ENCODE peak calls at places on chromosomes 4 and X, in four cellular contexts. U is dorsolateral prefrontal cortex, J is endothelial cell, R is HFF-Myc. X is an unnamed sample.

GRCh38 chr4:9859774-9860173 is 78.3 kb downstream of the DRD5 start:
- DNase-seq in U (no peak), J (no peak), R (no peak), X (no peak)

GRCh38 chr4:90198086-90198847 is 71.1 kb downstream of the CCSER1 start:
- DNase-seq in U (no peak), J (no peak), R (no peak), X (no peak)

GRCh38 chr4:71130827-71131603 is 137.6 kb downstream of the DCK start:
- DNase-seq in U (no peak), J (no peak), R (peak; percentile 15), X (no peak)

GRCh38 chr4:150342945-150343344 is 239.0 kb upstream of the MAB21L2 start:
- DNase-seq in U (no peak), J (no peak), R (no peak), X (no peak)

GRCh38 chr4:52312722-52313121 is 261.6 kb downstream of the SPATA18 start:
- DNase-seq in U (no peak), J (no peak), R (no peak), X (no peak)

GRCh38 chrX:69150294-69150960 is 14.8 kb downstream of the PJA1 start:
- DNase-seq in U (no peak), J (no peak), R (no peak), X (no peak)

GRCh38 chr4:139493176-139493575 is 39.3 kb downstream of the RAB33B start:
- DNase-seq in U (no peak), J (no peak), R (no peak), X (no peak)

GRCh38 chrX:46144566-46144965 is 400.7 kb downstream of the ZNF674 start:
- DNase-seq in U (no peak), J (no peak), R (no peak), X (no peak)

GRCh38 chr4:184644553-184645307 is 4.5 kb downstream of the CASP3 start:
- DNase-seq in U (no peak), J (no peak), R (no peak), X (no peak)

GRCh38 chrX:52574416-52575275 is 57.8 kb upstream of the XAGE1B start:
- DNase-seq in U (no peak), J (peak; percentile 27), R (peak; percentile 4), X (no peak)

GRCh38 chr4:96186593-96186992 is 346.7 kb downstream of the PDHA2 start:
- DNase-seq in U (no peak), J (no peak), R (no peak), X (no peak)

GRCh38 chr4:81260443-81261102 is 45.6 kb upstream of the PRKG2 start:
- DNase-seq in U (no peak), J (peak; percentile 10), R (no peak), X (no peak)

GRCh38 chr4:89489338-89489771 is 181.8 kb upstream of the GPRIN3 start:
- DNase-seq in U (no peak), J (peak; percentile 9), R (no peak), X (no peak)

GRCh38 chr4:76697129-76697803 is 200.7 kb downstream of the SOWAHB start:
- DNase-seq in U (no peak), J (no peak), R (no peak), X (no peak)

GRCh38 chrX:47854474-47854873 is 17.8 kb downstream of the ZNF81 start:
- DNase-seq in U (peak; percentile 29), J (peak; percentile 10), R (no peak), X (no peak)

GRCh38 chr4:33357121-33357520 is 2637.0 kb downstream of the PCDH7 start:
- DNase-seq in U (no peak), J (no peak), R (peak; percentile 5), X (no peak)

GRCh38 chr4:143335979-143336827 is 473 bp upstream of the GAB1 start:
- DNase-seq in U (peak; percentile 86), J (peak; percentile 81), R (peak; percentile 81), X (peak; percentile 97)

GRCh38 chr4:101142259-101142658 is 205.1 kb downstream of the PPP3CA start:
- DNase-seq in U (no peak), J (no peak), R (no peak), X (no peak)

GRCh38 chr4:140012688-140013087 is 141.3 kb downstream of the MAML3 start:
- DNase-seq in U (no peak), J (peak; percentile 56), R (peak; percentile 79), X (no peak)

GRCh38 chrX:86349115-86349514 is 200.9 kb downstream of the DACH2 start:
- DNase-seq in U (no peak), J (no peak), R (no peak), X (peak; percentile 51)

GRCh38 chrX:1213971-1214370 is 1.5 kb upstream of the CRLF2 start:
- DNase-seq in U (no peak), J (no peak), R (no peak), X (peak; percentile 29)

GRCh38 chrX:100931218-100931924 is 2.7 kb upstream of the XKRX start:
- DNase-seq in U (no peak), J (no peak), R (no peak), X (no peak)

GRCh38 chr4:185171373-185172071 is 28.5 kb downstream of the SLC25A4 start:
- DNase-seq in U (no peak), J (no peak), R (no peak), X (no peak)

GRCh38 chr4:69787879-69788278 is 27.5 kb upstream of the SULT1B1 start:
- DNase-seq in U (no peak), J (no peak), R (no peak), X (no peak)

GRCh38 chr4:146742416-146742815 is 103.7 kb downstream of the POU4F2 start:
- DNase-seq in U (no peak), J (no peak), R (no peak), X (no peak)

GRCh38 chr4:72006576-72006975 is 25.2 kb upstream of the NPFFR2 start:
- DNase-seq in U (no peak), J (no peak), R (no peak), X (no peak)

GRCh38 chrX:68697465-68698125 is 50.1 kb downstream of the STARD8 start:
- DNase-seq in U (no peak), J (peak; percentile 37), R (no peak), X (no peak)

GRCh38 chr4:138576684-138577083 is 334.5 kb upstream of the SLC7A11 start:
- DNase-seq in U (no peak), J (peak; percentile 10), R (peak; percentile 42), X (no peak)

GRCh38 chrX:36898301-36898700 is 109.9 kb upstream of the FAM47C start:
- DNase-seq in U (no peak), J (no peak), R (no peak), X (no peak)

GRCh38 chr4:47531241-47531953 is 46.3 kb downstream of the ATP10D start:
- DNase-seq in U (no peak), J (no peak), R (peak; percentile 27), X (no peak)

GRCh38 chr4:100049872-100050271 is 99.8 kb upstream of the H2AZ1 start:
- DNase-seq in U (no peak), J (no peak), R (no peak), X (no peak)

GRCh38 chr4:150849016-150849415 is 166.1 kb downstream of the LRBA start:
- DNase-seq in U (no peak), J (no peak), R (no peak), X (no peak)

GRCh38 chr4:156972370-156972980 is 876 bp upstream of the PDGFC start:
- DNase-seq in U (no peak), J (no peak), R (no peak), X (no peak)

GRCh38 chr4:11428161-11428700 is 463 bp downstream of the HS3ST1 start:
- DNase-seq in U (no peak), J (peak; percentile 16), R (no peak), X (no peak)

GRCh38 chr4:93828830-93829530 is 427 bp downstream of the ATOH1 start:
- DNase-seq in U (no peak), J (peak; percentile 22), R (no peak), X (peak; percentile 86)

GRCh38 chrX:10133980-10134676 is 22.6 kb upstream of the CLCN4 start:
- DNase-seq in U (no peak), J (no peak), R (no peak), X (no peak)
- TF ChIP-seq CTCF in U (no peak), J (no peak), R (no peak), X (no peak)

GRCh38 chr4:55346851-55347255 is 811 bp downstream of the SRD5A3 start:
- DNase-seq in U (no peak), J (no peak), R (no peak), X (no peak)
- TF ChIP-seq CTCF in U (no peak), J (no peak), R (no peak), X (no peak)

DNA sequence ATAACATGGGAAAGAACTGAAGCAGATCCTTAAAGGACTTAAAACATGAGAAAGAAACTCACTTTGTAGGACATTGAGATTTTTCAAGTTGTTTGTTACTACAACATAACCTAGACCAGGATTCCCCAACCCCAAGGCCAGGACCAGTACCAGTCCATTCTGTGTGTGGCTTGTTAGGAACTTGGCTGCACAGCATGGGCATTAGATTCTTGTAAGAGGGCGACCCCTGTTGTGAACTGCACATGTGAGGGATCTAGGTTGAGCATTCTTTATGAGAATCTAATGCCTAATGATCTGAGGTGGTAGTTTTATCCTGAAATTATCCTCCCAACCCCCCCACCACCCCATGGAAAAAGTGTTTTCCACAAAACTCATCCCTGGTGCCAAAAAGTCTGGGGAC is 566.1 kb downstream of the KCTD8 start:
- DNase-seq in U (no peak), J (no peak), R (no peak), X (no peak)
- TF ChIP-seq CTCF in U (no peak), J (no peak), R (no peak), X (no peak)

DNA sequence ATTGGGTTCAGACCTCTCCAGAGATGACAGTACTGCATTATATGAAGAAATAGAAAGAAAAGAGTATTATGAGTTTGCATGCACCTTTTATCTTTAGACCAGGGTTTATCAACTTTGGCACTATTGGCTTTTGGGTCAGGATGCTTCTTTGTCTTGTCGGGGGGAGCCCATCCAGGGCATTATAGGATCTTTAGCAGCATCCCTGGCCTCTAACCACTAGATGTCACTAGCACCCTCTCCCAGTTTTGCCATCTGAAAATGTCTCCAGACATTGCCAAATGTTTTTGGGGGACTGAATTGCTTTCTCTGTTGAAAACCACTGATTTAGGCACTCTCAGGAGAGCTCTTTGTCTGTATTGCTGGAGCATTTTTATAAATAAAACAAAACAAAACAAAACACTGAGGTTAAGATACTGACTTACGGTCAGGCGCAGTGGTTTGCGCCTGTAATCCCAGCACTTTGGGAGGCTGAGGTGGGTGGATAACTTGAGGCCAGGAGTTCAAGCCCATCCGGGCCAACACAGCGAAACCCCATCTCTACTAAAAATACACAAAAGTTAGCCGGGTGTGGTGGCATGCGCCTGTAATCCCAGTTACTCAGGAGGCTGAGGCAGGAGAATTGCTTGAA is 23.6 kb downstream of the CA5B start:
- DNase-seq in U (no peak), J (peak; percentile 29), R (no peak), X (no peak)
- TF ChIP-seq CTCF in U (peak; percentile 64), J (no peak), R (peak; percentile 69), X (peak; percentile 91)

DNA sequence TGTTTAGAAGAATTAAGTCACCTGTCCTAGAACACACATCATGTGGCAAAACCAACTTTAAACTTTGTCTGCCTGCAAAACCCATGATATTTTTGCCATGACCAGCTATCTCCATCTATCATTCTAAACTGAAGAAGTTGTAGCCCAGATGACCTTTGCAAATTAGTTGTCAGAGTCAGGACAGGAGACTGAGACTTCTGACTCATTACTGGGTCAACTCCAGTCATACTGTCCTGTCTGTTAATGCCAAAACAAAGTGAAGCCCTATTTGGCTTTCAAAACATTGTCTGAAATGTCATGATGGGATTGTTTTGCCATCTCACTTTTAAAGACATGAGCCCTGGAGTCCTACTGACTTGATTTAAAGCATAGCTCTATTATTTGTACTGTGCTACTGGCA is 365.7 kb upstream of the CPEB2 start:
- DNase-seq in U (no peak), J (no peak), R (no peak), X (no peak)
- TF ChIP-seq CTCF in U (no peak), J (no peak), R (no peak), X (no peak)